ENCODE peak calls at places on chromosomes 5 and 9, in five cellular contexts. O, W, T, M and V are unnamed samples.
A peak's percentile ranks its signal among the peaks of the same experiment; 100 is the strongest.

GRCh38 chr9:7536310-7536939 is 263.2 kb downstream of the DMAC1 start:
- DNase-seq in W (peak; percentile 52), T (peak; percentile 41), O (peak; percentile 50), M (peak; percentile 26), V (peak; percentile 58)

GRCh38 chr9:124776952-124777645 is at the start of gene OLFML2A:
- DNase-seq in W (peak; percentile 57), T (peak; percentile 40), M (peak; percentile 68), O (peak; percentile 44), V (peak; percentile 62)

GRCh38 chr5:155087036-155087435 is 73.5 kb downstream of the KIF4B start:
- DNase-seq in O (no peak), T (no peak), M (no peak), W (no peak), V (no peak)

GRCh38 chr5:56588636-56589485 is 226.5 kb upstream of the MAP3K1 start:
- DNase-seq in T (no peak), M (peak; percentile 78), W (peak; percentile 19), O (no peak), V (peak; percentile 84)

GRCh38 chr9:134324359-134325095 is 1.7 kb upstream of the RXRA start:
- DNase-seq in T (no peak), O (no peak), W (no peak), M (no peak), V (no peak)

GRCh38 chr5:157354825-157355224 is 88.9 kb downstream of the CYFIP2 start:
- DNase-seq in O (no peak), W (peak; percentile 27), T (no peak), M (no peak), V (no peak)

GRCh38 chr5:81950996-81951395 is 20.8 kb upstream of the ATG10 start:
- DNase-seq in O (no peak), M (no peak), T (no peak), W (no peak), V (no peak)

GRCh38 chr9:132244582-132245455 is 83.0 kb downstream of the NTNG2 start:
- DNase-seq in W (no peak), M (no peak), O (no peak), T (no peak), V (no peak)

GRCh38 chr5:134464988-134465855 is 53.5 kb upstream of the CDKN2AIPNL start:
- DNase-seq in O (peak; percentile 9), M (no peak), T (no peak), W (no peak), V (peak; percentile 3)